ENCODE peak calls at places on chromosomes 2 and 18, in six cellular contexts. A is brain microvascular endothelial cell; E is CD8-positive, alpha-beta T cell; F is GM12865; J is cardiac muscle cell; G is BJ. Q is an unnamed sample.

GRCh38 chr2:191690327-191690726 is 12.4 kb downstream of the NABP1 start:
- DNase-seq in A (no peak), E (no peak), F (no peak), J (no peak), G (no peak), Q (no peak)

GRCh38 chr2:62505649-62506420 is at the start of gene TMEM17:
- DNase-seq in A (peak), E (no peak), F (peak), J (peak), G (peak), Q (peak)

GRCh38 chr2:127381762-127382161 is 6.0 kb downstream of the MAP3K2 start:
- DNase-seq in A (no peak), E (no peak), F (no peak), J (no peak), G (no peak), Q (no peak)

GRCh38 chr2:117825437-117825836 is 10.9 kb downstream of the DDX18 start:
- DNase-seq in A (no peak), E (no peak), F (no peak), J (no peak), G (no peak), Q (no peak)

GRCh38 chr18:37266290-37266689 is 299.3 kb downstream of the CELF4 start:
- DNase-seq in A (no peak), E (no peak), F (no peak), J (peak), G (no peak), Q (peak)

GRCh38 chr2:145751155-145751554 is 1231.2 kb upstream of the ZEB2 start:
- DNase-seq in A (no peak), E (no peak), F (no peak), J (no peak), G (no peak), Q (no peak)

GRCh38 chr2:73063909-73064875 is 7.3 kb downstream of the SFXN5 start:
- DNase-seq in A (peak), E (no peak), F (no peak), J (no peak), G (peak), Q (no peak)

GRCh38 chr2:66567742-66568141 is 132.8 kb downstream of the MEIS1 start:
- DNase-seq in A (no peak), E (no peak), F (no peak), J (no peak), G (no peak), Q (no peak)

GRCh38 chr2:189217546-189217945 is 38.0 kb upstream of the COL5A2 start:
- DNase-seq in A (peak), E (no peak), F (no peak), J (no peak), G (peak), Q (no peak)

GRCh38 chr2:21422050-21422449 is 298.3 kb downstream of the TDRD15 start:
- DNase-seq in A (peak), E (no peak), F (peak), J (peak), G (no peak), Q (peak)

GRCh38 chr2:101777337-101777736 is 79.8 kb downstream of the MAP4K4 start:
- DNase-seq in A (no peak), E (no peak), F (no peak), J (no peak), G (no peak), Q (no peak)

GRCh38 chr18:21851327-21851961 is 110.9 kb downstream of the MIB1 start:
- DNase-seq in A (no peak), E (no peak), F (peak), J (no peak), G (no peak), Q (no peak)

GRCh38 chr2:101946372-101946771 is 45.4 kb upstream of the IL1R2 start:
- DNase-seq in A (no peak), E (no peak), F (no peak), J (no peak), G (no peak), Q (no peak)

GRCh38 chr2:44943693-44944101 is 2.2 kb downstream of the SIX3 start:
- DNase-seq in A (no peak), E (no peak), F (no peak), J (no peak), G (no peak), Q (no peak)

DNA sequence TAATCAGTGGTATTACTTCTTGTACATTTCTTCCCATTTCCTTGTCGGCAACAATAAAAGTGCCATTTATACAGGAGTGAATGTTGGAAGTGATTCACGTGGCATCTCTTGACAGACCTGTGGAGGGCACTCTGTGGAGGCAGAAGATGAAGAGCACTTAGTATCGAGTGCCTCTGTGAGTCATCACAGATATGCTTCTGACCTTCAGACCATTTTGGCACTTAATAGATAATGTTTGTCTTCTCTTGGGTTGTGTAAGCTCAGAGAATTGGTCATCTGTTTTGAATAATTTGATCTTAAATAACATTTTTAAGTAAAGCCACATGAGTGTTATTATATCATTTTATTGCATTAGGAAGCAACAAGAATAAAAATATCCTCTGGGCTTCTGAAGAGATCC is 305.5 kb downstream of the PTPRM start:
- DNase-seq in A (peak), E (no peak), F (no peak), J (peak), G (peak), Q (peak)
- TF ChIP-seq CTCF in A (peak), E (no peak), F (no peak), J (peak), G (peak), Q (no peak)

GRCh38 chr2:235642446-235643107 is 148.7 kb downstream of the AGAP1 start:
- DNase-seq in A (peak), E (no peak), F (no peak), J (no peak), G (no peak), Q (no peak)
- TF ChIP-seq CTCF in A (peak), E (no peak), F (no peak), J (peak), G (no peak), Q (no peak)

GRCh38 chr2:240431276-240431662 is 4.2 kb upstream of the GPC1 start:
- DNase-seq in A (no peak), E (no peak), F (no peak), J (no peak), G (no peak), Q (no peak)

GRCh38 chr2:240429872-240430491 is 5.5 kb upstream of the GPC1 start:
- DNase-seq in A (no peak), E (no peak), F (no peak), J (no peak), G (no peak), Q (no peak)

GRCh38 chr2:240431663-240432424 is 3.6 kb upstream of the GPC1 start:
- DNase-seq in A (no peak), E (no peak), F (no peak), J (no peak), G (no peak), Q (no peak)

GRCh38 chr2:240429341-240429871 is 6.1 kb upstream of the GPC1 start:
- DNase-seq in A (no peak), E (no peak), F (no peak), J (no peak), G (no peak), Q (no peak)

GRCh38 chr2:240430595-240430994 is 4.9 kb upstream of the GPC1 start:
- DNase-seq in A (no peak), E (no peak), F (no peak), J (no peak), G (no peak), Q (no peak)
- TF ChIP-seq CTCF in A (no peak), E (no peak), F (no peak), J (no peak), G (no peak), Q (no peak)

GRCh38 chr2:15048000-15048399 is 415.5 kb downstream of the LRATD1 start:
- DNase-seq in A (no peak), E (no peak), F (no peak), J (no peak), G (no peak), Q (no peak)
- TF ChIP-seq CTCF in A (peak), E (no peak), F (no peak), J (no peak), G (no peak), Q (no peak)

GRCh38 chr18:51953521-51953920 is 386.5 kb upstream of the DCC start:
- DNase-seq in A (no peak), E (no peak), F (peak), J (no peak), G (no peak), Q (no peak)
- TF ChIP-seq CTCF in A (no peak), E (no peak), F (no peak), J (no peak), G (no peak), Q (no peak)

Q was measured in Calu3.